ENCODE peak calls at places on chromosomes 12 and 14, in seven cellular contexts. V is lung, O is right cardiac atrium, M is AG09309, X is NCI-H1105, E is HT-29, Y is Panc1. Q is an unnamed sample.

GRCh38 chr14:21940887-21941855 is 267.6 kb upstream of the OR4E1 start:
- DNase-seq in V (no peak), O (no peak), M (no peak), X (no peak), E (peak), Y (peak), Q (no peak)

GRCh38 chr12:83843531-83843930 is 1069.1 kb downstream of the SLC6A15 start:
- DNase-seq in V (no peak), O (no peak), M (no peak), X (no peak), E (no peak), Y (no peak), Q (no peak)

GRCh38 chr12:96195845-96196451 is 1.8 kb downstream of the ELK3 start:
- DNase-seq in V (no peak), O (peak), M (no peak), X (no peak), E (no peak), Y (no peak), Q (no peak)

GRCh38 chr12:117818400-117818799 is 150.4 kb downstream of the KSR2 start:
- DNase-seq in V (no peak), O (no peak), M (no peak), X (no peak), E (no peak), Y (no peak), Q (no peak)

GRCh38 chr14:20836668-20837338 is 34.2 kb upstream of the RNASE1 start:
- DNase-seq in V (no peak), O (no peak), M (no peak), X (no peak), E (peak), Y (no peak), Q (no peak)

GRCh38 chr14:70832536-70833305 is 23.4 kb upstream of the MAP3K9 start:
- DNase-seq in V (no peak), O (no peak), M (no peak), X (no peak), E (no peak), Y (no peak), Q (no peak)

GRCh38 chr12:24045816-24046257 is 96.4 kb upstream of the SOX5 start:
- DNase-seq in V (no peak), O (no peak), M (no peak), X (no peak), E (no peak), Y (no peak), Q (no peak)

GRCh38 chr12:131751335-131751734 is 40.4 kb downstream of the SFSWAP start:
- DNase-seq in V (no peak), O (no peak), M (no peak), X (no peak), E (no peak), Y (no peak), Q (no peak)

GRCh38 chr12:50690923-50691322 is 73.0 kb upstream of the ATF1 start:
- DNase-seq in V (no peak), O (peak), M (no peak), X (peak), E (no peak), Y (no peak), Q (peak)

GRCh38 chr12:6452245-6452731 is 446 bp downstream of the TAPBPL start:
- DNase-seq in V (no peak), O (peak), M (no peak), X (no peak), E (no peak), Y (no peak), Q (no peak)

GRCh38 chr14:55438066-55438683 is 2.2 kb downstream of the TBPL2 start:
- DNase-seq in V (no peak), O (no peak), M (peak), X (peak), E (peak), Y (no peak), Q (peak)

GRCh38 chr12:121592323-121592722 is 11.5 kb upstream of the KDM2B start:
- DNase-seq in V (no peak), O (no peak), M (no peak), X (no peak), E (no peak), Y (no peak), Q (no peak)

GRCh38 chr14:101359221-101360044 is 201.9 kb upstream of the DIO3 start:
- DNase-seq in V (peak), O (peak), M (no peak), X (no peak), E (no peak), Y (no peak), Q (no peak)

GRCh38 chr14:51202914-51203665 is 37.0 kb upstream of the TMX1 start:
- DNase-seq in V (no peak), O (no peak), M (no peak), X (no peak), E (no peak), Y (no peak), Q (no peak)

GRCh38 chr12:13348464-13348863 is 151.9 kb downstream of the EMP1 start:
- DNase-seq in V (no peak), O (no peak), M (no peak), X (no peak), E (no peak), Y (no peak), Q (no peak)

GRCh38 chr12:112936927-112937326 is 1.3 kb upstream of the OAS3 start:
- DNase-seq in V (no peak), O (no peak), M (no peak), X (no peak), E (no peak), Y (no peak), Q (no peak)

GRCh38 chr12:26286186-26286585 is 90.8 kb downstream of the SSPN start:
- DNase-seq in V (no peak), O (no peak), M (no peak), X (no peak), E (no peak), Y (no peak), Q (no peak)

GRCh38 chr14:97066068-97066899 is 269.1 kb downstream of the VRK1 start:
- DNase-seq in V (no peak), O (no peak), M (no peak), X (no peak), E (no peak), Y (no peak), Q (no peak)

GRCh38 chr12:60863421-60863820 is 1267.6 kb downstream of the SLC16A7 start:
- DNase-seq in V (no peak), O (no peak), M (no peak), X (no peak), E (no peak), Y (no peak), Q (no peak)

GRCh38 chr14:83164016-83164415 is 1630.4 kb upstream of the SEL1L start:
- DNase-seq in V (no peak), O (no peak), M (no peak), X (no peak), E (no peak), Y (no peak), Q (no peak)

GRCh38 chr12:97912943-97913342 is 450.3 kb downstream of the RMST start:
- DNase-seq in V (no peak), O (peak), M (no peak), X (no peak), E (no peak), Y (no peak), Q (no peak)

GRCh38 chr14:92603309-92604257 is 90.0 kb downstream of the RIN3 start:
- DNase-seq in V (peak), O (peak), M (peak), X (peak), E (peak), Y (no peak), Q (peak)

GRCh38 chr12:110165540-110166159 is 41.5 kb downstream of the IFT81 start:
- DNase-seq in V (no peak), O (no peak), M (no peak), X (no peak), E (no peak), Y (no peak), Q (no peak)

GRCh38 chr14:55688566-55688965 is 108.6 kb downstream of the KTN1 start:
- DNase-seq in V (no peak), O (no peak), M (no peak), X (no peak), E (no peak), Y (no peak), Q (no peak)

GRCh38 chr12:11991604-11992003 is 79.1 kb upstream of the BCL2L14 start:
- DNase-seq in V (no peak), O (no peak), M (no peak), X (no peak), E (no peak), Y (no peak), Q (no peak)

GRCh38 chr12:124601699-124602098 is 34.3 kb upstream of the NCOR2 start:
- DNase-seq in V (no peak), O (no peak), M (no peak), X (no peak), E (no peak), Y (no peak), Q (no peak)

Q was measured in COR-L47.